ENCODE peak calls at places on chromosome 6, in four cellular contexts. N is left lung, S is MM.1S, P is prostate gland. L is an unnamed sample.

GRCh38 chr6:116762235-116762634 is 3.3 kb downstream of the FAM162B start:
- DNase-seq in N (no peak), S (no peak), P (no peak), L (no peak)

GRCh38 chr6:149766156-149766768 is 16.7 kb downstream of the PCMT1 start:
- DNase-seq in N (no peak), S (no peak), P (peak; percentile 22), L (no peak)

GRCh38 chr6:156866181-156866862 is 89.1 kb downstream of the ARID1B start:
- DNase-seq in N (no peak), S (peak; percentile 67), P (peak; percentile 22), L (peak; percentile 9)

GRCh38 chr6:5961836-5962235 is 44.9 kb downstream of the NRN1 start:
- DNase-seq in N (no peak), S (no peak), P (no peak), L (no peak)

GRCh38 chr6:106114492-106114891 is 28.4 kb downstream of the PRDM1 start:
- DNase-seq in N (peak; percentile 21), S (no peak), P (no peak), L (no peak)

GRCh38 chr6:162140453-162140852 is 587.1 kb downstream of the PRKN start:
- DNase-seq in N (no peak), S (no peak), P (no peak), L (no peak)

GRCh38 chr6:40763001-40763400 is 175.8 kb upstream of the LRFN2 start:
- DNase-seq in N (no peak), S (no peak), P (no peak), L (no peak)

GRCh38 chr6:46174904-46175303 is 4.1 kb upstream of the ENPP5 start:
- DNase-seq in N (no peak), S (no peak), P (no peak), L (no peak)

GRCh38 chr6:41373919-41374617 is 38.7 kb downstream of the NCR2 start:
- DNase-seq in N (no peak), S (no peak), P (no peak), L (no peak)

GRCh38 chr6:132683543-132683942 is 24.6 kb upstream of the TAAR1 start:
- DNase-seq in N (no peak), S (no peak), P (no peak), L (no peak)

GRCh38 chr6:23659125-23659524 is 466.9 kb upstream of the NRSN1 start:
- DNase-seq in N (no peak), S (no peak), P (no peak), L (no peak)

GRCh38 chr6:79257381-79258205 is 23.1 kb upstream of the HMGN3 start:
- DNase-seq in N (no peak), S (no peak), P (no peak), L (no peak)

GRCh38 chr6:39929733-39930461 is 4.4 kb downstream of the MOCS1 start:
- DNase-seq in N (no peak), S (no peak), P (no peak), L (no peak)

GRCh38 chr6:148883270-148883669 is 136.4 kb downstream of the UST start:
- DNase-seq in N (no peak), S (no peak), P (no peak), L (no peak)

GRCh38 chr6:157228421-157229218 is 94.7 kb downstream of the TMEM242 start:
- DNase-seq in N (no peak), S (no peak), P (no peak), L (no peak)

GRCh38 chr6:99612551-99613397 is 6.1 kb downstream of the PRDM13 start:
- DNase-seq in N (no peak), S (no peak), P (no peak), L (no peak)

GRCh38 chr6:156980515-156980914 is 203.3 kb downstream of the ARID1B start:
- DNase-seq in N (peak; percentile 50), S (no peak), P (peak; percentile 37), L (no peak)

GRCh38 chr6:53395986-53396385 is 47.2 kb upstream of the ELOVL5 start:
- DNase-seq in N (no peak), S (no peak), P (no peak), L (no peak)

GRCh38 chr6:491233-491632 is 99.7 kb downstream of the IRF4 start:
- DNase-seq in N (no peak), S (no peak), P (no peak), L (peak; percentile 23)

GRCh38 chr6:129590408-129591022 is 119.5 kb downstream of the ARHGAP18 start:
- DNase-seq in N (no peak), S (no peak), P (no peak), L (no peak)

GRCh38 chr6:28258877-28259777 is at the start of gene NKAPL:
- DNase-seq in N (peak; percentile 79), S (peak; percentile 19), P (no peak), L (peak; percentile 30)

GRCh38 chr6:41647061-41647511 is 8.8 kb downstream of the MDFI start:
- DNase-seq in N (no peak), S (no peak), P (no peak), L (no peak)

GRCh38 chr6:144294016-144294415 is 8.9 kb downstream of the UTRN start:
- DNase-seq in N (no peak), S (no peak), P (no peak), L (no peak)

GRCh38 chr6:111767752-111768430 is 105.4 kb downstream of the FYN start:
- DNase-seq in N (no peak), S (no peak), P (no peak), L (no peak)

GRCh38 chr6:52416629-52417151 is 3.5 kb upstream of the EFHC1 start:
- DNase-seq in N (no peak), S (peak; percentile 75), P (peak; percentile 46), L (no peak)

GRCh38 chr6:167665698-167666380 is 160.9 kb upstream of the AFDN start:
- DNase-seq in N (no peak), S (no peak), P (no peak), L (no peak)

GRCh38 chr6:156538875-156539660 is 238.1 kb upstream of the ARID1B start:
- DNase-seq in N (no peak), S (no peak), P (no peak), L (no peak)

GRCh38 chr6:44258921-44259320 is 1.6 kb upstream of the SLC35B2 start:
- DNase-seq in N (no peak), S (no peak), P (no peak), L (no peak)

GRCh38 chr6:44260011-44260410 is 2.7 kb upstream of the SLC35B2 start:
- DNase-seq in N (no peak), S (no peak), P (no peak), L (no peak)

GRCh38 chr6:44257007-44257752 is at the start of gene SLC35B2:
- DNase-seq in N (peak; percentile 80), S (peak; percentile 69), P (peak; percentile 43), L (peak; percentile 56)

GRCh38 chr6:44257753-44258324 is 511 bp upstream of the SLC35B2 start:
- DNase-seq in N (no peak), S (no peak), P (no peak), L (no peak)

GRCh38 chr6:44258325-44258863 is 1.1 kb upstream of the SLC35B2 start:
- DNase-seq in N (no peak), S (no peak), P (no peak), L (no peak)
- H3K27ac ChIP-seq in N (peak overlapping the region; percentile 87), S (no peak overlapping the region), P (no peak overlapping the region), L (peak overlapping the region; percentile 80)

GRCh38 chr6:110139052-110139451 is 40.4 kb downstream of the WASF1 start:
- DNase-seq in N (no peak), S (no peak), P (no peak), L (no peak)
- H3K9me3 ChIP-seq in N (no peaks in the 10 kb centered on the region), S (no peaks in the 10 kb centered on the region), P (no peaks in the 10 kb centered on the region), L (no peaks in the 10 kb centered on the region)

GRCh38 chr6:50849016-50849748 is 30.5 kb downstream of the TFAP2B start:
- DNase-seq in N (no peak), S (no peak), P (no peak), L (no peak)
- H3K27me3 ChIP-seq in N (peaks cover 95% of the 10 kb centered on the region), S (no peaks in the 10 kb centered on the region), P (peaks cover 45% of the 10 kb centered on the region), L (peaks cover 3% of the 10 kb centered on the region)

GRCh38 chr6:158328952-158329351 is 16.7 kb downstream of the TULP4 start:
- DNase-seq in N (no peak), S (no peak), P (no peak), L (no peak)

GRCh38 chr6:158328446-158328845 is 16.2 kb downstream of the TULP4 start:
- DNase-seq in N (no peak), S (no peak), P (no peak), L (no peak)

GRCh38 chr6:158329531-158329930 is 17.3 kb downstream of the TULP4 start:
- DNase-seq in N (no peak), S (no peak), P (no peak), L (no peak)

GRCh38 chr6:158332237-158332636 is 20.0 kb downstream of the TULP4 start:
- DNase-seq in N (no peak), S (no peak), P (no peak), L (no peak)

DNA sequence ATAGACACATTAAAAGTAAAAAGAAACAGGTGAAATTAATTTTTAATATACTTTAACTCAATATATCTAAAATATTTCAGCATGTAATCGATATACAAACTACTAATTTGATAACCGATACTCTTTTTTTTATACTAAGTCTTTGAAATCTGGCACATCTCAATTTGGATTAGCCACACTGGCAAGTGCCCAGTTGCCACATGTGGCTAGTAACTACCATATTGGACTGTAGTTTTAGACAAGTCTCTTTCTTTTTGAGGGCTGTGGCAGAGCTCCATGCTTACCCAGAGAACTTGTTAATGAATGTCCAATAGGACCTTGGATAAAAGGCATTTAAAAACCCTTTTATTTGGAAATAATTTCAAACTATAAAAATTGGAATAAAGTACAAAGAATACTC is 17.8 kb downstream of the TULP4 start:
- DNase-seq in N (no peak), S (no peak), P (no peak), L (no peak)
- H3K27ac ChIP-seq in N (no peak overlapping the region), S (no peak overlapping the region), P (no peak overlapping the region), L (no peak overlapping the region)

GRCh38 chr6:44202332-44202971 is 14.3 kb upstream of the MYMX start:
- DNase-seq in N (no peak), S (no peak), P (no peak), L (no peak)

GRCh38 chr6:44201638-44202303 is 15.0 kb upstream of the MYMX start:
- DNase-seq in N (no peak), S (no peak), P (peak; percentile 73), L (no peak)

GRCh38 chr6:44202972-44203750 is 13.6 kb upstream of the MYMX start:
- DNase-seq in N (no peak), S (no peak), P (no peak), L (no peak)

GRCh38 chr6:44199883-44200282 is 16.8 kb upstream of the MYMX start:
- DNase-seq in N (no peak), S (no peak), P (no peak), L (no peak)

GRCh38 chr6:44201200-44201599 is 15.5 kb upstream of the MYMX start:
- DNase-seq in N (no peak), S (no peak), P (no peak), L (no peak)
- H3K9me3 ChIP-seq in N (no peaks in the 10 kb centered on the region), S (no peaks in the 10 kb centered on the region), P (no peaks in the 10 kb centered on the region), L (no peaks in the 10 kb centered on the region)

GRCh38 chr6:30386166-30386565 is 41.2 kb downstream of the RPP21 start:
- DNase-seq in N (no peak), S (no peak), P (no peak), L (no peak)

GRCh38 chr6:30378290-30378937 is 33.5 kb downstream of the RPP21 start:
- DNase-seq in N (no peak), S (no peak), P (no peak), L (no peak)

DNA sequence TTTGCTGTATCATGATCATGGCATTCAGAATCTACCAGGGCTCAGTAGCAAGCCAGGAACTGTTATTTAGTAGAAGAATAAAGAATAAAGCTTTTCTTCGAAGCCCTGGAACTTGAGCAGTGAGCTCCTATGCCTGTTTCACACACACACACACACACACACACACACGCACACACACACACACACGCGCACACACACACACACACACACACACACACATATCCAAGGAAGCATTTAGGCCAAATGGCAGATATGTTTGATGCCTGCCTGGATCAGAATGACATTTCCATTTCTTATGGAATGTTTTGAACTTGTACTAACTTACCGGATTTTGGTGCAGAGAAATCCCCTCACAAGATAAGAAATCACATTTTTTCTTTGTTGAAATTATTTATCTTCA is 35.5 kb downstream of the RPP21 start:
- DNase-seq in N (no peak), S (no peak), P (no peak), L (no peak)
- H3K27me3 ChIP-seq in N (peaks cover 73% of the 10 kb centered on the region), S (no peaks in the 10 kb centered on the region), P (no peaks in the 10 kb centered on the region), L (peaks cover 13% of the 10 kb centered on the region)

L was measured in effector memory CD4-positive, alpha-beta T cell.